ENCODE peak calls at places on chromosomes 13 and 19, in four cellular contexts. Y is neural progenitor cell, I is fibroblast of the aortic adventitia, D is IMR-90. R is an unnamed sample.

GRCh38 chr13:21234537-21234936 is 58.1 kb downstream of the MRPL57 start:
- DNase-seq in Y (no peak), I (peak), D (no peak), R (peak)

GRCh38 chr13:101258071-101258470 is 158.2 kb downstream of the NALCN start:
- DNase-seq in Y (peak), I (peak), D (peak), R (peak)

GRCh38 chr13:79492313-79492798 is 11.4 kb downstream of the NDFIP2 start:
- DNase-seq in Y (no peak), I (peak), D (peak), R (no peak)

GRCh38 chr13:49690133-49690989 is 925 bp downstream of the EBPL start:
- DNase-seq in Y (no peak), I (peak), D (peak), R (peak)

GRCh38 chr19:4455742-4456565 is 1.6 kb downstream of the UBXN6 start:
- DNase-seq in Y (peak), I (peak), D (peak), R (peak)

GRCh38 chr13:80274643-80275042 is 66.3 kb downstream of the SPRY2 start:
- DNase-seq in Y (no peak), I (no peak), D (peak), R (peak)

GRCh38 chr19:42114412-42114811 is 17.8 kb downstream of the POU2F2 start:
- DNase-seq in Y (no peak), I (no peak), D (no peak), R (no peak)

GRCh38 chr13:103730407-103730806 is 664.2 kb upstream of the SLC10A2 start:
- DNase-seq in Y (no peak), I (no peak), D (no peak), R (no peak)

GRCh38 chr13:113077953-113078894 is 27.4 kb upstream of the F7 start:
- DNase-seq in Y (no peak), I (no peak), D (no peak), R (no peak)

GRCh38 chr13:100803091-100803490 is 128.5 kb upstream of the TMTC4 start:
- DNase-seq in Y (no peak), I (no peak), D (no peak), R (no peak)

GRCh38 chr13:75231235-75231634 is 250.7 kb downstream of the TBC1D4 start:
- DNase-seq in Y (no peak), I (no peak), D (no peak), R (no peak)

GRCh38 chr19:10543420-10544241 is at the start of gene ATG4D:
- DNase-seq in Y (peak), I (peak), D (peak), R (peak)

GRCh38 chr19:13974073-13974472 is 21.8 kb downstream of the DCAF15 start:
- DNase-seq in Y (peak), I (no peak), D (no peak), R (no peak)

GRCh38 chr13:59064042-59064441 is 1099.7 kb downstream of the DIAPH3 start:
- DNase-seq in Y (no peak), I (no peak), D (no peak), R (no peak)

GRCh38 chr19:2551864-2552185 is 75.9 kb downstream of the GADD45B start:
- DNase-seq in Y (no peak), I (no peak), D (no peak), R (no peak)

GRCh38 chr19:44818470-44818856 is 9.6 kb downstream of the BCAM start:
- DNase-seq in Y (no peak), I (no peak), D (no peak), R (no peak)

GRCh38 chr13:38685974-38686571 is 804 bp upstream of the FREM2 start:
- DNase-seq in Y (peak), I (no peak), D (no peak), R (peak)
- TF ChIP-seq CTCF in Y (peak), I (no peak), D (no peak), R (no peak)

GRCh38 chr19:35040826-35041547 is 534 bp upstream of the HPN start:
- DNase-seq in Y (peak), I (peak), D (no peak), R (peak)
- H3K4me3 ChIP-seq in Y (peak), I (no peak), D (no peak), R (no peak)

GRCh38 chr13:64529874-64530485 is 2700.2 kb downstream of the PCDH9 start:
- DNase-seq in Y (peak), I (peak), D (no peak), R (no peak)
- TF ChIP-seq CTCF in Y (peak), I (peak), D (peak), R (peak)

DNA sequence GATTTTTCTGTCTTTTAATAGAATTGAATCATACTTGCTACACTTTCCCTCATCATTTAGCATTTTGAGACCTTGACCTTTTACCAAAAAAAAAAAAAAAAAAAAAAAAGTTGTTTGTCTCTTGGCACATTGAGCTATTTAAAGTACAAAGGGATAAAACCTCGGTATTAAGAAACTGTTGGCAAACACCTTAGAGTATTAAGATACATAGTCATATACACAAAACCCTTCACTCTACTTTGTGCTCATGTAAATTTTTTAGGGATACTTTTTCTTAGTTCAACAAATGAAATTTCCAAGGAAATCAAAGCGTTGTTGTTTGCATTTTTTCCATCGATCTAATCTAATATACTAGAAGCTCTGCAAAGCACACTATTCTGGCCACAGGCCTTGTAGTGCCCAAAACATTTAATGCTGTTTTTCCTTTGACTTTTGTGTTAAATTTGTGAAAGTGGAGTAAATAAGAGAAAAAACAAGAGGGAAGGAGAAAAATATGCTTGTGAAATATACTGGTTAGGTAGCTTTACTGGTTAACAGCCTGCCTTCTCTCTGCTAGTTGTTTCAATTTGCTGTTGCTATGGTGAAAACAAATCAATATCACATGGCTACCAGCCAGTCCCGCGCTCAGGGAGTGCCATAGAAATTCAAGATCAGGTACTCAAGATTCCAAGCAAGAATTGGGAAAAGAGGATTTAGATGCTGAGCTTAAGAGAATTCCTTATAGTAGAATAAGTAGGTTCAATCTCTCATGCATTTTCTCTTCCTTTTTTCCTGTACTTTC is 2.6 kb downstream of the MBNL2 start:
- DNase-seq in Y (no peak), I (peak), D (peak), R (peak)
- H3K4me3 ChIP-seq in Y (no peak), I (peak), D (peak), R (peak)

GRCh38 chr13:23159205-23159586 is 21.6 kb upstream of the SGCG start:
- DNase-seq in Y (peak), I (peak), D (peak), R (peak)
- TF ChIP-seq CTCF in Y (peak), I (peak), D (peak), R (peak)

GRCh38 chr13:40973409-40973808 is 45.7 kb downstream of the ELF1 start:
- DNase-seq in Y (no peak), I (no peak), D (no peak), R (no peak)

GRCh38 chr13:40970803-40971202 is 48.3 kb downstream of the ELF1 start:
- DNase-seq in Y (no peak), I (no peak), D (no peak), R (no peak)

GRCh38 chr13:40971321-40971720 is 47.8 kb downstream of the ELF1 start:
- DNase-seq in Y (no peak), I (peak), D (no peak), R (no peak)

GRCh38 chr13:40975441-40975840 is 43.7 kb downstream of the ELF1 start:
- DNase-seq in Y (no peak), I (no peak), D (no peak), R (no peak)

GRCh38 chr13:40974460-40975407 is 44.4 kb downstream of the ELF1 start:
- DNase-seq in Y (peak), I (peak), D (peak), R (peak)
- H3K4me3 ChIP-seq in Y (no peak), I (no peak), D (no peak), R (no peak)

GRCh38 chr19:39009001-39009400 is 23.3 kb downstream of the FBXO27 start:
- DNase-seq in Y (no peak), I (no peak), D (no peak), R (no peak)
- TF ChIP-seq CTCF in Y (no peak), I (no peak), D (no peak), R (no peak)

GRCh38 chr13:60091573-60091972 is 72.2 kb downstream of the DIAPH3 start:
- DNase-seq in Y (no peak), I (no peak), D (no peak), R (no peak)

GRCh38 chr13:60099631-60100420 is 63.9 kb downstream of the DIAPH3 start:
- DNase-seq in Y (no peak), I (no peak), D (no peak), R (no peak)

GRCh38 chr13:60090579-60090978 is 73.1 kb downstream of the DIAPH3 start:
- DNase-seq in Y (no peak), I (peak), D (peak), R (peak)

GRCh38 chr13:60095300-60095699 is 68.4 kb downstream of the DIAPH3 start:
- DNase-seq in Y (no peak), I (no peak), D (no peak), R (no peak)

DNA sequence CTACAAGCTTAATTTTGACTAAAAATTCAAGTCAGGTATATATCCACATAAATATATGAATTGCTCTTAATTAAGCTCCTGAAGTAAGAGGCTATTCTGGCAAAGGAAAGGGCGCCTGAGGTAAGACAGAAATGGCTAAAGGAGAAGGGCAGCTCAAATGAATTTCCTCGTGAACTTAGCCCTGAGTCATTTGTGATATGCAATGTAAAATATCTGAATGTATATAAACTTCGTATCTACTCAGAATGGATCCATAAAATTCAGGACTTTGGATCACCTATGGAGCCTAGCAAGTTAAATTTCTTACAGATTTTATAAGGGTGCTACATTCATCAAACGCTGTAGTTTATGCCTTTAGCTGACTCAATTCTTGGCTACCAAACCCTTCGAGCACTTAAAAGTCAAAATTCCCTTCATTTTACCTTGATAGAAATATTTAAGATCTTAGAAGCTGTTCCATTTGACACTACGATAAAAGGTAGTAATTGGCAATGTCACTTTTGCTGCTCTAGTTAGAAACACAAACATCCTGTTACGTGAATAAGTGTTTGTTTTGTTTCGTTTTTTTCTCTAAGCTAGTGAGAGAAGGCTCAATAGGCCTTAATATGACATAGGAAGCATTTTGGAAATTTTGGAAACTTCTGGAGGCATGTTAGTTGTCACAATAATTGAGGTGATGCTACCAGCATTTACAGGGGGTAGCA is 69.2 kb downstream of the DIAPH3 start:
- DNase-seq in Y (no peak), I (no peak), D (no peak), R (no peak)
- H3K4me3 ChIP-seq in Y (no peak), I (no peak), D (no peak), R (no peak)

R was measured in foreskin fibroblast.